ENCODE peak calls at places on chromosomes 3 and 15, in four cellular contexts. W is K562, Z is IMR-90, R is GM12878. H is an unnamed sample. For H3K4me1, the result is how much of the 10 kb centered on the place peaks cover.

GRCh38 chr3:13042932-13043275 is 30.3 kb downstream of the IQSEC1 start:
- DNase-seq in Z (no peak), R (no peak), W (peak), H (no peak)

GRCh38 chr3:127780536-127781400 is 41.5 kb downstream of the MGLL start:
- DNase-seq in R (no peak), W (no peak), Z (no peak), H (no peak)

GRCh38 chr15:55319537-55320325 is 709 bp downstream of the PIGB start:
- DNase-seq in R (peak), W (peak), Z (peak), H (no peak)

GRCh38 chr3:30042274-30042859 is 564.0 kb upstream of the TGFBR2 start:
- DNase-seq in Z (peak), W (peak), R (peak), H (peak)

GRCh38 chr15:93235321-93235720 is 146.3 kb upstream of the RGMA start:
- DNase-seq in W (no peak), R (no peak), Z (no peak), H (no peak)

GRCh38 chr3:16132926-16133325 is 41.6 kb upstream of the GALNT15 start:
- DNase-seq in Z (peak), R (no peak), W (no peak), H (no peak)

GRCh38 chr3:116339441-116340028 is 105.8 kb downstream of the LSAMP start:
- DNase-seq in Z (peak), R (no peak), W (no peak), H (no peak)

GRCh38 chr3:17301271-17301670 is 416.5 kb downstream of the PLCL2 start:
- DNase-seq in W (no peak), Z (no peak), R (no peak), H (no peak)

GRCh38 chr3:181782306-181782924 is 70.7 kb downstream of the SOX2 start:
- DNase-seq in W (no peak), Z (no peak), R (no peak), H (peak)

GRCh38 chr3:115989927-115990326 is 366.6 kb downstream of the GAP43 start:
- DNase-seq in R (no peak), W (no peak), Z (peak), H (no peak)

GRCh38 chr15:81303241-81304225 is 20.4 kb downstream of the STARD5 start:
- DNase-seq in W (no peak), R (no peak), Z (peak), H (no peak)

DNA sequence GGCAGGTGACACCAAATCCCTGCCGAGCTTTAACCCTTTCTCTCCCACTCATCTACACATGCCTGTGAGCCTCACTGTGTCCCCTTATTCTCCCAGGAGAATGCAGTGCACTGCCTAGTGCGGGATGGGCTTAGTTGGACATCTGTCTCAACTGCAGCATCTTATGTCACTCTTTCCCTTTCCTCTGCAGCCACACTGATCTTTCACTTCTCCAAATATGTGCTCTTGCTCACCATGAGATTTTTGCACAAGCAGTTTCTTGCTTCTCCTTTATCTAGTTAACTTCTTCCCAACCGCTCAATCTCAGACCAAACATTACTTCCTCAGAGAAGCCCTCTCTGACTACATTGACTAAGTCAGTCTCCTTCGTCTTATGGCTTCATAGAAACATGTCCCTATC is 292.3 kb downstream of the KBTBD8 start:
- DNase-seq in Z (no peak), R (no peak), W (no peak), H (no peak)
- H3K4me1 ChIP-seq in Z (under half), R (under half), W (under half), H (under half)

DNA sequence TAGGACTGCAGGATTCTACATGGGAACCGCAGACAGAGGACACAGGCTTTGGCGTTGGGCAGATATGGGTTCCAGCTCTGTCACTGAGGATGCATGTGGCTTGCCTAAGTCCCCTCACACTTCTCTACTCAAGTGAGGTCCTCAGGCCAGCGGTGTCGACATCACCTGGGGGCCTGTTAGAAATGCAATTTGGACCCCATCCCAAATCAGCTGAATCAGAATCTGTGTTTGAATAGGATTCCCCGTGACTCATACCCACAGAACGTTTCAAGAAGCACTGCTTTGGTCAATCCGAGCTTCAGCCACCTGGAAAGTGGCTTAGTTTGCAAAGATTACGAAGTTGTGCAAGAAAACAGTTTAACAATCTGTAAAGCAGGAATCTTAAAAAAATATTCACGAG is 208.2 kb upstream of the LINGO1 start:
- DNase-seq in W (no peak), Z (peak), R (no peak), H (no peak)
- TF ChIP-seq FOS in W (no peak), Z (peak), R (no peak), H (no peak)

GRCh38 chr15:29126208-29126536 is 143.4 kb downstream of the NSMCE3 start:
- DNase-seq in Z (no peak), W (no peak), R (no peak), H (no peak)

GRCh38 chr15:29126821-29127461 is 142.7 kb downstream of the NSMCE3 start:
- DNase-seq in W (peak), Z (no peak), R (no peak), H (no peak)

GRCh38 chr15:29128671-29129070 is 141.0 kb downstream of the NSMCE3 start:
- DNase-seq in W (no peak), Z (no peak), R (no peak), H (no peak)

GRCh38 chr15:29129221-29129620 is 140.4 kb downstream of the NSMCE3 start:
- DNase-seq in R (no peak), W (no peak), Z (no peak), H (no peak)

DNA sequence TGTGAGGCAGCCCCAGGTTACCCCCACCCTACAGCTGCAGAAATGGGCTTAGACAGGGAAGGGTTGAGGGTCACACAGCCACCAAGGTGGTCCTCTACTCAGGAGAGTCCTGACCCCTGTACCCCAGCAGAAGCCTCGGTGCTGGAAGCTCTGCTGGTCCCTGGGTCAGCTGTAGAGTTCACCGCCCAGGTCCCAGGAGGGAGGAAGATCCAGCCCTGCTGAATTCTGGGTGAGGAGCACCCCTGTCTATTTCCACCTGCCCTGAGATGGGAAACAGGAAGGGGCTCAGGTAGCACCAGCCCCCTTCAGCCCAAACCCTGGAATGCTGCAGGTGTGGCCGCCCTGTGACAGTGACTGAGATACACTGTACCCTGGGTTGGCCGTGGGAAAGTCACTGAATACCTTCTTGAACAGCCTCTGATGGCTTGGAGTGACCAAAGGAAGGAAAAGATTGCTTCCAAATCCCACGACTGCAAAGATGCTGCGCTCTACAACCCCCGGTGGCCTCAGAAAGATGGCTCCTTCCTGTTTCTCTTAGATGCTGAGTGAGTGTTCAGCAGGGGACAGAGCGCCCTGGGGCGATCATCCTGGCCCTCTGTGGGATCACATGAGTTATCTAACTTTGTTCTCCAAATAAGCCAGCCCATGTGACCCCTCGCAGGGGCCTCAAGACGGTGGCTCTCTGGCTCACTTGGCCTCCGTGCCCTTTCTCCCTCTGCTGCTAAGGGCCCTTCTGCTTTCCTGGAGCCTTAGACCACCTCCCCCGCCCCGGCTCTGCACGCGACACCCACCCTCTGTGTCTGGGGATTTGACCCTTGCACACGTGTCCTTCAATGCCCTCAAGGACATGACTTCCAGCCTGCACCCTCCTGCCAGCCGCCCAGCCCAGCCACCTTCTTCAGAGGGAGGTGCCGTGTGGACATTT is 141.9 kb downstream of the NSMCE3 start:
- DNase-seq in R (no peak), Z (no peak), W (no peak), H (no peak)
- TF ChIP-seq CTCF in R (no peak), Z (no peak), W (no peak), H (no peak)

GRCh38 chr3:195895900-195896360 is 12.4 kb downstream of the TNK2 start:
- DNase-seq in Z (no peak), R (no peak), W (peak), H (peak)

GRCh38 chr3:195897081-195897852 is 11.1 kb downstream of the TNK2 start:
- DNase-seq in W (no peak), R (no peak), Z (peak), H (peak)

GRCh38 chr3:195895078-195895899 is 13.1 kb downstream of the TNK2 start:
- DNase-seq in W (peak), R (no peak), Z (peak), H (peak)

GRCh38 chr3:195897853-195898415 is 10.4 kb downstream of the TNK2 start:
- DNase-seq in R (no peak), Z (no peak), W (no peak), H (no peak)

DNA sequence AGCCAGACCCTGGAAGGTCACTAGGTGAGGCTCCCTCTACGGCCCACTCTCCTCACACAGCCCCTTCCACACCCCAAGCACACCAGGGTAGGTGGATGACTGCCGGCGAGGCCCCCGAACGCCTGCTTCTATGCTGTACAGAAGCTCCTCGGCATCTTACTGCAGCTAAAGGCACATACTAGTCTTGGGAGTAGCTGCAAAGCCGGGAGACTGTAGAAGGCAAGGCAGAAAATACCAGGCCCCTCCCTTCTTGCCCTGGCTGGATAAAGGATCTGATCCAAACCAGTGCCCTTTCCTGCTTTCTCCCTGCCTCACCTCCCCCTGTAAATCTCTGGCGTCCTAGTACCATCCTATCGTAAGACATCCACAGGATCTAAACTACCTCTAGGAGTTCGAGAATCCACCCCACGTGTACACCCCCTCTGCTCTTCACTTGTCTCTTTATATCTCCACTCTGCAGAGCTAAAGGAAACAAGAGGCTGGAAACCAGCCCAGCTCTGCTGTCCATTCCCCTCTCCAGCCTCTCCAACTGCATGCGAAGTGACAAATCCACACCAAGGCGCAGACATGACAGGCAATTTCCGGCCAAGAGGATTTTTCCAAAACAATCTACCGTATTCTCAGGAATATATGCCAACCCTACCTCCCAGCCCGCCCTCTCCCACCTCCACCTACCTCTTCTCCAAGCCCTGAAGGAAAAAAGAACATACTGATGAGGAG is 11.8 kb downstream of the TNK2 start:
- DNase-seq in R (no peak), Z (peak), W (peak), H (peak)
- H3K4me1 ChIP-seq in R (under half), Z (under half), W (half or more), H (under half)